ENCODE peak calls at places on chromosomes 6 and 20, in seven cellular contexts. X is prostate gland, F is endothelial cell of umbilical vein, R is transverse colon, Y is K562, N is GM23338, M is spleen. K is an unnamed sample.
A peak's percentile ranks its signal among the peaks of the same experiment; 100 is the strongest.

GRCh38 chr20:59765599-59766177 is 161.3 kb downstream of the PHACTR3 start:
- DNase-seq in X (no peak), F (no peak), R (no peak), Y (peak; percentile 67), N (peak; percentile 71), M (no peak), K (no peak)

GRCh38 chr6:102085257-102085656 is 691.7 kb downstream of the GRIK2 start:
- DNase-seq in X (no peak), F (no peak), R (no peak), Y (no peak), N (no peak), M (no peak), K (no peak)

GRCh38 chr20:57481281-57481711 is 43.6 kb downstream of the CTCFL start:
- DNase-seq in X (no peak), F (no peak), R (no peak), Y (no peak), N (no peak), M (peak; percentile 82), K (no peak)

GRCh38 chr6:107192739-107193296 is 77.5 kb upstream of the BEND3 start:
- DNase-seq in X (no peak), F (no peak), R (no peak), Y (no peak), N (no peak), M (no peak), K (peak; percentile 55)

GRCh38 chr20:44326391-44327159 is 10.3 kb upstream of the R3HDML start:
- DNase-seq in X (no peak), F (no peak), R (no peak), Y (peak; percentile 61), N (peak; percentile 80), M (no peak), K (no peak)

GRCh38 chr6:147298461-147298860 is 94.2 kb downstream of the STXBP5 start:
- DNase-seq in X (no peak), F (no peak), R (no peak), Y (no peak), N (no peak), M (no peak), K (no peak)

GRCh38 chr20:53080969-53081871 is 109.1 kb downstream of the TSHZ2 start:
- DNase-seq in X (no peak), F (peak; percentile 13), R (peak; percentile 20), Y (no peak), N (no peak), M (no peak), K (peak; percentile 59)

GRCh38 chr6:117351521-117351920 is 74.2 kb downstream of the ROS1 start:
- DNase-seq in X (no peak), F (no peak), R (no peak), Y (no peak), N (no peak), M (no peak), K (no peak)

GRCh38 chr6:25009351-25009750 is 73.6 kb upstream of the RIPOR2 start:
- DNase-seq in X (no peak), F (no peak), R (no peak), Y (no peak), N (no peak), M (no peak), K (no peak)

GRCh38 chr20:58553841-58554240 is 38.6 kb upstream of the APCDD1L start:
- DNase-seq in X (no peak), F (no peak), R (no peak), Y (no peak), N (no peak), M (no peak), K (no peak)

GRCh38 chr20:54773643-54774000 is 298.2 kb downstream of the DOK5 start:
- DNase-seq in X (no peak), F (no peak), R (no peak), Y (no peak), N (no peak), M (no peak), K (peak; percentile 13)

GRCh38 chr20:51313275-51313898 is 229.1 kb downstream of the NFATC2 start:
- DNase-seq in X (no peak), F (peak; percentile 4), R (no peak), Y (no peak), N (no peak), M (no peak), K (no peak)

GRCh38 chr6:16562498-16562897 is 198.8 kb downstream of the ATXN1 start:
- DNase-seq in X (no peak), F (no peak), R (no peak), Y (no peak), N (no peak), M (no peak), K (no peak)

GRCh38 chr20:32356935-32357868 is 929 bp upstream of the ASXL1 start:
- DNase-seq in X (peak; percentile 15), F (peak; percentile 16), R (peak; percentile 44), Y (no peak), N (peak; percentile 51), M (no peak), K (no peak)

GRCh38 chr6:21198032-21198640 is 395.4 kb upstream of the SOX4 start:
- DNase-seq in X (no peak), F (no peak), R (no peak), Y (no peak), N (no peak), M (no peak), K (no peak)

GRCh38 chr6:112207131-112207530 is 47.2 kb downstream of the LAMA4 start:
- DNase-seq in X (no peak), F (no peak), R (no peak), Y (no peak), N (no peak), M (no peak), K (no peak)

GRCh38 chr6:148507774-148508173 is 165.1 kb downstream of the SASH1 start:
- DNase-seq in X (no peak), F (no peak), R (no peak), Y (no peak), N (no peak), M (no peak), K (no peak)

GRCh38 chr6:7529141-7529540 is 12.3 kb upstream of the DSP start:
- DNase-seq in X (no peak), F (no peak), R (no peak), Y (no peak), N (no peak), M (no peak), K (no peak)

GRCh38 chr6:7522873-7523272 is 18.6 kb upstream of the DSP start:
- DNase-seq in X (no peak), F (no peak), R (no peak), Y (no peak), N (no peak), M (no peak), K (no peak)

GRCh38 chr6:7523922-7524321 is 17.5 kb upstream of the DSP start:
- DNase-seq in X (no peak), F (no peak), R (no peak), Y (no peak), N (no peak), M (no peak), K (no peak)

GRCh38 chr6:7528565-7528964 is 12.9 kb upstream of the DSP start:
- DNase-seq in X (no peak), F (no peak), R (no peak), Y (no peak), N (no peak), M (no peak), K (no peak)

GRCh38 chr6:7526755-7527154 is 14.7 kb upstream of the DSP start:
- DNase-seq in X (no peak), F (no peak), R (no peak), Y (peak; percentile 28), N (no peak), M (no peak), K (no peak)
- TF ChIP-seq POLR2AphosphoS5 in X (no peak), F (no peak), R (no peak), Y (no peak), N (no peak), M (no peak), K (no peak)

DNA sequence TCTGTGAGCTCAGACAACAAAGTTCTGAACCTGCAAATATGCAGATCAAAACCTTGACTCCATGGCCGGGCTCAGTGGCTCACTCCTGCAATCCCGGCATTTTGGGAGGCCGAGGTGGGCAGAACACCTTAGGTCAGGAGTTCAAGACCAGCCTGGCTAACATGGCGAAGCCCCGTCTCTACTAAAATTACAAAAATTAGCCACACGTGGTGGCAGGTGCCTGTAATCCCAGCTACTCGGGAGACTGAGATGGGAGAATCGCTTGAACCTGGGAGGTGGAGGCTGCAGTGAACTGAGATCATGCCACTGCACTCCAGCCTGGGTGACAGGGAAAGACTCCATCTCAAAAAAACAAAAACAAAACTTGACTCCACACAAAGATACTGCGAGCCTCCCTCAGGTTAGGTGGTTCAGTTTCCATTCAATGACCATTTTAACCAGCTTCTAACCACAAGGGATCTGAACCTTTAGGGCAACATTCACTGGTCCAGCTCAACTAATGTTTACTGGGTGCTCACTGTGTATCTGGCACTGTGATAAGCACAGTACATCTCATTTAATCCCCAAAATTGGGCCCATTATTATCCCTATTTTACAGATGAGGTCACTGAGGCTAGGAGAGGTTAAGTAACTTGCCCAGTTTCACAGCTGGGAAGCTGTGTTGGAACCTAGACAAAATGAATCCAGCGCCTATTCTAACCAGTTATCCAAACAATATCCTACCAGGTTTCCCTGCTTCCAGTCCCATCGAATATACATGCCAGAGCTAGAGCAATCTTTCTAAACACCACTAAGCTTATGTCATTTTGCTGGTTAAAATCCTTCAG is 1.8 kb downstream of the SNRPB start:
- DNase-seq in X (no peak), F (no peak), R (no peak), Y (no peak), N (no peak), M (no peak), K (no peak)
- TF ChIP-seq POLR2AphosphoS5 in X (no peak), F (no peak), R (no peak), Y (no peak), N (no peak), M (no peak), K (no peak)

GRCh38 chr6:151052021-151052646 is 186.6 kb downstream of the MTHFD1L start:
- DNase-seq in X (peak; percentile 63), F (no peak), R (no peak), Y (no peak), N (no peak), M (no peak), K (no peak)
- TF ChIP-seq POLR2AphosphoS5 in X (peak; percentile 37), F (no peak), R (no peak), Y (no peak), N (no peak), M (no peak), K (no peak)

GRCh38 chr6:157372501-157373280 is 8.3 kb upstream of the ZDHHC14 start:
- DNase-seq in X (no peak), F (no peak), R (no peak), Y (no peak), N (no peak), M (no peak), K (no peak)

GRCh38 chr6:157366648-157367047 is 14.3 kb upstream of the ZDHHC14 start:
- DNase-seq in X (no peak), F (no peak), R (no peak), Y (no peak), N (no peak), M (no peak), K (no peak)

GRCh38 chr6:157364705-157365104 is 16.3 kb upstream of the ZDHHC14 start:
- DNase-seq in X (no peak), F (no peak), R (no peak), Y (no peak), N (no peak), M (no peak), K (no peak)

GRCh38 chr6:157370755-157371154 is 10.2 kb upstream of the ZDHHC14 start:
- DNase-seq in X (no peak), F (no peak), R (no peak), Y (no peak), N (no peak), M (no peak), K (no peak)

GRCh38 chr6:157368359-157369049 is 12.5 kb upstream of the ZDHHC14 start:
- DNase-seq in X (no peak), F (no peak), R (no peak), Y (no peak), N (no peak), M (no peak), K (no peak)
- TF ChIP-seq POLR2AphosphoS5 in X (no peak), F (no peak), R (no peak), Y (no peak), N (no peak), M (no peak), K (no peak)